ENCODE peak calls at places on chromosomes 7 and 10, in seven cellular contexts. B, K, Z, M, U, G and E are unnamed samples.

GRCh38 chr7:127107601-127108007 is 145.1 kb downstream of the GRM8 start:
- DNase-seq in B (peak), Z (peak), U (peak), K (peak), M (peak), G (no peak), E (peak)

GRCh38 chr7:117458977-117459583 is 20.7 kb upstream of the CFTR start:
- DNase-seq in M (no peak), G (no peak), B (peak), K (peak), Z (no peak), U (peak), E (no peak)

GRCh38 chr10:53978292-53978691 is 822.7 kb downstream of the PCDH15 start:
- DNase-seq in G (no peak), Z (no peak), M (no peak), U (no peak), B (no peak), K (no peak), E (no peak)

GRCh38 chr7:55552320-55553086 is 19.8 kb downstream of the VOPP1 start:
- DNase-seq in Z (no peak), M (no peak), G (no peak), B (no peak), K (no peak), U (no peak), E (peak)

GRCh38 chr10:11742779-11743298 is 657 bp downstream of the ECHDC3 start:
- DNase-seq in Z (no peak), B (no peak), G (no peak), M (no peak), U (no peak), K (no peak), E (no peak)

GRCh38 chr7:12570529-12571461 is at the start of gene SCIN:
- DNase-seq in B (no peak), Z (no peak), G (no peak), M (no peak), K (no peak), U (peak), E (peak)

GRCh38 chr7:137682596-137682995 is 164.2 kb downstream of the DGKI start:
- DNase-seq in B (no peak), Z (no peak), G (no peak), M (no peak), U (no peak), K (no peak), E (no peak)

GRCh38 chr7:99622596-99622995 is 5.8 kb downstream of the ZSCAN25 start:
- DNase-seq in U (no peak), K (no peak), G (no peak), Z (no peak), M (no peak), B (no peak), E (no peak)

GRCh38 chr10:16887565-16887964 is 70.3 kb upstream of the RSU1 start:
- DNase-seq in B (no peak), U (peak), Z (no peak), G (no peak), M (no peak), K (no peak), E (no peak)

GRCh38 chr10:111128331-111129167 is 51.7 kb downstream of the ADRA2A start:
- DNase-seq in B (no peak), K (peak), G (no peak), Z (peak), M (no peak), U (no peak), E (no peak)

GRCh38 chr10:110491346-110491745 is 6.4 kb upstream of the DUSP5 start:
- DNase-seq in K (no peak), M (no peak), B (no peak), U (no peak), G (no peak), Z (no peak), E (no peak)

GRCh38 chr10:106285199-106285598 is 879.3 kb downstream of the SORCS1 start:
- DNase-seq in U (no peak), G (no peak), M (no peak), Z (no peak), B (no peak), K (no peak), E (no peak)

GRCh38 chr10:118506835-118507234 is 88.6 kb downstream of the PRLHR start:
- DNase-seq in M (no peak), G (no peak), B (no peak), K (no peak), U (no peak), Z (no peak), E (no peak)

GRCh38 chr7:80206763-80207162 is 72.1 kb downstream of the GNAI1 start:
- DNase-seq in U (no peak), M (no peak), Z (no peak), K (no peak), G (no peak), B (no peak), E (no peak)

GRCh38 chr7:80346704-80347103 is 165.2 kb downstream of the GNAT3 start:
- DNase-seq in G (no peak), U (no peak), B (no peak), Z (no peak), M (no peak), K (peak), E (no peak)

GRCh38 chr10:13102002-13102794 is 2.2 kb downstream of the OPTN start:
- DNase-seq in U (no peak), B (peak), M (no peak), Z (no peak), K (no peak), G (no peak), E (no peak)

GRCh38 chr10:28036587-28036986 is 37.7 kb upstream of the ODAD2 start:
- DNase-seq in M (no peak), B (no peak), K (no peak), G (no peak), U (no peak), Z (no peak), E (no peak)

GRCh38 chr7:81036041-81036440 is 117.2 kb upstream of the SEMA3C start:
- DNase-seq in M (no peak), K (no peak), U (no peak), Z (no peak), B (no peak), G (no peak), E (no peak)

GRCh38 chr10:48656241-48656921 is 28.3 kb upstream of the WDFY4 start:
- DNase-seq in Z (peak), G (peak), K (peak), M (peak), B (peak), U (peak), E (peak)

GRCh38 chr7:127653396-127653795 is 1.4 kb downstream of the SND1 start:
- DNase-seq in K (no peak), Z (no peak), M (no peak), B (no peak), G (no peak), U (no peak), E (no peak)

GRCh38 chr7:111090834-111091233 is at the start of gene LRRN3:
- DNase-seq in M (no peak), B (no peak), G (no peak), Z (peak), U (peak), K (no peak), E (peak)

GRCh38 chr7:111092406-111093160 is 1.7 kb downstream of the LRRN3 start:
- DNase-seq in B (no peak), G (no peak), Z (no peak), M (no peak), K (no peak), U (no peak), E (no peak)

GRCh38 chr7:111089822-111090426 is 1.0 kb upstream of the LRRN3 start:
- DNase-seq in K (peak), M (no peak), Z (peak), U (peak), B (peak), G (no peak), E (no peak)

GRCh38 chr7:111094387-111094786 is 3.5 kb downstream of the LRRN3 start:
- DNase-seq in K (no peak), G (no peak), Z (no peak), B (no peak), U (no peak), M (no peak), E (no peak)

DNA sequence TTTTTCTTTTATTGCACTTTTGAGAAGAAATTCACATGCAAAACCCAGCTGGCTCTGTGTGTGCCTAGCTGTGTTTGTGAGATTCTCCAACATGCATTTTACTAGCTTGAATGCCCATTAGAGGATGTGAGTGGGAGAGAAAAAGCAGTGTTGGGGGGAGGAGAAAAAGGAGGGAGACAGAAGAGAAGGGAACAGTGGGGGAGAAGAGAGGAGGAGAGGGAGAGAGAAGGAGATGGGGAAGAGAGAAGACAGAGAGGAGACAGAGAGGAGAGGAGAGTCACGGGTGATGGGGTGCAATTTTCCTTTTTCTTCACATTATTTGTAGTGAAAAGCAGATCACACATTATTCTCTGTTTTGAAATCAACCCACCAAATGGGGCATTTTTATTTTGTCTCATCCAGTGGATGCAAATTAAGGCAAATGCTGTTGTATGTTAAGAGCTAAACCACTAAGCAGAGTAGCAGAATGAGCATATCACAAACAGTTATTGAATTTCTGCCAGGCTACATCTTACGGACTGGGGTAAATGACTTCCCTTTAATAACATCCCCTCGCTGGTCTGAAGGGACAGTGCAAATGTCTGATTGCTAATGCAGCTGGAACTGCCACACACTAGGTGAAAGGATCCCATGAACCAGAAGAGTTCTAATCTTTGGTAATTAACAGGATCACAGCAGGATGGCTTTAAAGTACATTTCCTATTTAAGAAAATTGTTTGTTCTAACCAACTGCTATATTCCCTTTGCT is 870 bp downstream of the LRRN3 start:
- DNase-seq in K (no peak), Z (no peak), G (no peak), B (no peak), M (no peak), U (peak), E (no peak)
- TF ChIP-seq JUND in K (no peak), Z (no peak), G (no peak), B (no peak), M (no peak), U (no peak), E (no peak)

GRCh38 chr10:5629789-5630436 is 36.5 kb downstream of the ASB13 start:
- DNase-seq in K (peak), M (peak), Z (peak), B (peak), G (peak), U (peak), E (peak)

GRCh38 chr10:5631936-5632335 is 34.5 kb downstream of the ASB13 start:
- DNase-seq in M (no peak), Z (no peak), K (no peak), G (no peak), U (no peak), B (no peak), E (no peak)

GRCh38 chr10:5628798-5629788 is 37.3 kb downstream of the ASB13 start:
- DNase-seq in Z (no peak), K (no peak), G (no peak), U (no peak), B (no peak), M (no peak), E (no peak)

GRCh38 chr10:5632430-5632829 is 34.0 kb downstream of the ASB13 start:
- DNase-seq in G (no peak), Z (no peak), M (no peak), K (no peak), B (peak), U (no peak), E (peak)

GRCh38 chr10:5633166-5633565 is 33.2 kb downstream of the ASB13 start:
- DNase-seq in B (no peak), G (no peak), Z (no peak), K (no peak), M (no peak), U (no peak), E (no peak)
- TF ChIP-seq JUND in B (no peak), G (no peak), Z (no peak), K (no peak), M (no peak), U (no peak), E (no peak)

GRCh38 chr7:27134392-27134791 is 3.8 kb upstream of the HOXA4 start:
- DNase-seq in G (no peak), M (peak), U (no peak), B (peak), Z (no peak), K (no peak), E (no peak)
- TF ChIP-seq JUND in G (no peak), M (no peak), U (no peak), B (no peak), Z (no peak), K (peak), E (no peak)

GRCh38 chr10:70458329-70459060 is 17.0 kb upstream of the NODAL start:
- DNase-seq in M (no peak), B (no peak), U (peak), G (no peak), K (no peak), Z (peak), E (no peak)
- TF ChIP-seq JUND in M (no peak), B (no peak), U (no peak), G (peak), K (no peak), Z (no peak), E (no peak)

GRCh38 chr7:25564980-25565379 is 336.7 kb upstream of the NPVF start:
- DNase-seq in B (no peak), Z (no peak), M (no peak), U (no peak), G (no peak), K (no peak), E (no peak)

GRCh38 chr7:25567430-25567829 is 339.1 kb upstream of the NPVF start:
- DNase-seq in M (no peak), G (no peak), Z (no peak), U (no peak), B (no peak), K (no peak), E (no peak)

GRCh38 chr7:25569765-25570164 is 341.5 kb upstream of the NPVF start:
- DNase-seq in G (no peak), B (no peak), U (no peak), K (no peak), Z (no peak), M (no peak), E (no peak)

DNA sequence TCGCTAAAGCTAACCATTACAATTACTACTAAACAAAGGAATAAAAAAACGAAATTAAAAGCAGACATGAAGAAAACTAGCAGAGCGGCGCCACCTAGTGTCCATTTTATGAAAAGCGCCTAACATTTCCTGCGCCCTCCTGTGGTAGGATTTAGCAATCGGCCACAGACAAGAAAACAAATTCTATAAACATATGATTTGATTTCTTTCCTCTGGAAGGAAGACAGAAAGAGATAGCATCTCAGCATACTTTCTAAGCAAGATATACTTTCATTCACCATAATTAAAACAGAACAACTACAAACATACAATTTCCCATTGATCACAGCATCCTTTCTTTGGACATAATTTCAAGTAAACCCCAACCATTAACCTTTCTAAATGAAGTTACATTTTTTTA is 337.7 kb upstream of the NPVF start:
- DNase-seq in G (peak), U (peak), Z (peak), B (peak), K (peak), M (no peak), E (peak)
- TF ChIP-seq JUND in G (no peak), U (no peak), Z (no peak), B (no peak), K (no peak), M (no peak), E (no peak)